ENCODE peak calls at places on chromosomes 16 and 17, in four cellular contexts. One of them, this sample, is unnamed.

GRCh38 chr16:65521685-65522338 is 399.9 kb upstream of the CDH11 start:
- DNase-seq in GM04503: no peak
- DNase-seq in NCI-H2081: no peak
- DNase-seq in NAMALWA: no peak
- DNase-seq in this sample: no peak

GRCh38 chr17:45785373-45786193 is 1.5 kb downstream of the CRHR1 start:
- DNase-seq in NAMALWA: no peak
- DNase-seq in GM04503: no peak
- DNase-seq in NCI-H2081: no peak
- DNase-seq in this sample: peak

GRCh38 chr17:61568219-61569072 is 22.6 kb downstream of the NACA2 start:
- DNase-seq in NAMALWA: no peak
- DNase-seq in NCI-H2081: peak
- DNase-seq in GM04503: no peak
- DNase-seq in this sample: no peak

GRCh38 chr16:11715246-11715947 is 27.3 kb downstream of the TXNDC11 start:
- DNase-seq in NCI-H2081: no peak
- DNase-seq in NAMALWA: no peak
- DNase-seq in GM04503: no peak
- DNase-seq in this sample: peak

GRCh38 chr17:45394913-45395568 is 37.6 kb downstream of the ARHGAP27 start:
- DNase-seq in NCI-H2081: peak
- DNase-seq in NAMALWA: peak
- DNase-seq in GM04503: no peak
- DNase-seq in this sample: peak

GRCh38 chr17:11539637-11540036 is 58.6 kb upstream of the DNAH9 start:
- DNase-seq in NCI-H2081: no peak
- DNase-seq in NAMALWA: no peak
- DNase-seq in GM04503: no peak
- DNase-seq in this sample: no peak

GRCh38 chr16:78102865-78103264 is 3.4 kb downstream of the WWOX start:
- DNase-seq in GM04503: no peak
- DNase-seq in NCI-H2081: no peak
- DNase-seq in NAMALWA: no peak
- DNase-seq in this sample: peak

GRCh38 chr16:49463529-49463928 is 89.9 kb downstream of the C16orf78 start:
- DNase-seq in NCI-H2081: no peak
- DNase-seq in NAMALWA: peak
- DNase-seq in GM04503: no peak
- DNase-seq in this sample: no peak

GRCh38 chr17:54932711-54933110 is 32.1 kb downstream of the TOM1L1 start:
- DNase-seq in NAMALWA: no peak
- DNase-seq in NCI-H2081: no peak
- DNase-seq in GM04503: no peak
- DNase-seq in this sample: no peak

GRCh38 chr16:81333356-81333755 is 18.6 kb downstream of the GAN start:
- DNase-seq in GM04503: no peak
- DNase-seq in NCI-H2081: no peak
- DNase-seq in NAMALWA: no peak
- DNase-seq in this sample: no peak

GRCh38 chr16:82368041-82368440 is 198.0 kb upstream of the MPHOSPH6 start:
- DNase-seq in NAMALWA: peak
- DNase-seq in NCI-H2081: no peak
- DNase-seq in GM04503: peak
- DNase-seq in this sample: peak

GRCh38 chr16:8935989-8936388 is 27.7 kb downstream of the USP7 start:
- DNase-seq in NCI-H2081: no peak
- DNase-seq in NAMALWA: peak
- DNase-seq in GM04503: no peak
- DNase-seq in this sample: no peak

GRCh38 chr16:3173892-3174617 is 13.9 kb upstream of the OR1F1 start:
- DNase-seq in NCI-H2081: no peak
- DNase-seq in NAMALWA: peak
- DNase-seq in GM04503: no peak
- DNase-seq in this sample: peak